ENCODE peak calls at places on chromosomes 4 and X, in ten cellular contexts. D is NCI-H1092 treated with DMSO at 0.1 percent for 48 hours; R is cardiac muscle cell; U is progenitor cell of endocrine pancreas; Z is fibroblast of pulmonary artery; K is AG20443; W is stimulated activated CD8-positive, alpha-beta memory T cell treated with anti-CD3 and anti-CD28 coated beads, Interleukin-15, amount 100 ng/mL, for 24 hours; G is posterior vena cava; S is T-cell; B is sciatic nerve. T is an unnamed sample.

GRCh38 chr4:55736605-55737183 is 82.9 kb upstream of the EXOC1L start:
- DNase-seq in U (no peak), R (peak), Z (peak), K (no peak), S (no peak), D (no peak), B (no peak), W (no peak), G (no peak), T (no peak)

GRCh38 chr4:38949416-38950051 is 81.9 kb downstream of the FAM114A1 start:
- DNase-seq in Z (peak), W (no peak), B (no peak), G (no peak), S (peak), U (no peak), K (no peak), D (no peak), R (no peak), T (no peak)

GRCh38 chr4:120636120-120636630 is 286.4 kb downstream of the PRDM5 start:
- DNase-seq in D (no peak), S (no peak), W (no peak), K (no peak), U (no peak), Z (no peak), G (no peak), R (no peak), B (no peak), T (no peak)

GRCh38 chr4:163654621-163655020 is 160.1 kb downstream of the TMA16 start:
- DNase-seq in U (no peak), W (no peak), D (no peak), B (no peak), R (no peak), S (no peak), Z (no peak), G (no peak), K (no peak), T (no peak)

GRCh38 chr4:85446462-85446861 is 28.5 kb upstream of the ARHGAP24 start:
- DNase-seq in D (no peak), U (no peak), K (no peak), Z (no peak), S (no peak), W (no peak), G (no peak), B (no peak), R (no peak), T (no peak)

GRCh38 chrX:71604141-71604540 is 14.2 kb downstream of the CXCR3 start:
- DNase-seq in D (no peak), U (no peak), G (peak), K (no peak), W (no peak), R (peak), Z (peak), S (no peak), B (no peak), T (no peak)

GRCh38 chrX:46704767-46705386 is 54.0 kb downstream of the SLC9A7 start:
- DNase-seq in D (no peak), S (no peak), K (peak), U (no peak), Z (peak), W (no peak), B (no peak), G (no peak), R (peak), T (no peak)

GRCh38 chr4:82201805-82202636 is 171.8 kb downstream of the HNRNPD start:
- DNase-seq in R (peak), G (no peak), B (no peak), K (no peak), W (no peak), Z (peak), S (peak), D (peak), U (peak), T (peak)

GRCh38 chrX:26558719-26559386 is 342.9 kb downstream of the MAGEB5 start:
- DNase-seq in S (no peak), G (peak), W (no peak), R (no peak), B (no peak), D (no peak), Z (no peak), K (no peak), U (no peak), T (no peak)

GRCh38 chr4:8913121-8913857 is 41.6 kb upstream of the HMX1 start:
- DNase-seq in S (no peak), R (no peak), K (peak), Z (no peak), G (peak), U (peak), B (peak), D (no peak), W (no peak), T (no peak)

GRCh38 chr4:13711233-13711775 is 83.8 kb upstream of the BOD1L1 start:
- DNase-seq in D (no peak), G (no peak), U (no peak), R (no peak), W (no peak), K (no peak), B (no peak), S (no peak), Z (no peak), T (no peak)

GRCh38 chr4:102492531-102493241 is 8.5 kb upstream of the NFKB1 start:
- DNase-seq in G (no peak), B (no peak), K (no peak), D (no peak), R (peak), Z (peak), S (no peak), W (no peak), U (no peak), T (no peak)

GRCh38 chr4:113327513-113327912 is 278.1 kb downstream of the ANK2 start:
- DNase-seq in W (no peak), B (no peak), U (no peak), S (no peak), D (no peak), R (peak), G (no peak), Z (peak), K (no peak), T (no peak)

GRCh38 chr4:178553201-178553600 is 1111.0 kb upstream of the AGA start:
- DNase-seq in R (no peak), W (no peak), G (no peak), D (no peak), S (no peak), K (no peak), Z (no peak), U (no peak), B (no peak), T (no peak)

GRCh38 chr4:10667651-10668341 is 16.8 kb downstream of the CLNK start:
- DNase-seq in W (no peak), S (no peak), D (peak), G (no peak), R (no peak), K (no peak), B (no peak), Z (no peak), U (no peak), T (no peak)

GRCh38 chrX:103453655-103454054 is 65.6 kb downstream of the RAB40A start:
- DNase-seq in W (no peak), S (no peak), D (no peak), U (no peak), R (peak), Z (peak), K (peak), B (no peak), G (no peak), T (no peak)

GRCh38 chr4:182604953-182605352 is 312.2 kb downstream of the DCTD start:
- DNase-seq in U (no peak), W (no peak), R (peak), G (no peak), D (no peak), S (no peak), Z (peak), K (no peak), B (no peak), T (no peak)

GRCh38 chr4:5802565-5802964 is 90.3 kb downstream of the CRMP1 start:
- DNase-seq in W (no peak), G (peak), Z (no peak), B (no peak), K (no peak), R (no peak), D (no peak), U (no peak), S (no peak), T (no peak)

GRCh38 chr4:20422398-20422797 is 170.7 kb downstream of the SLIT2 start:
- DNase-seq in S (no peak), K (peak), D (peak), R (peak), B (no peak), Z (peak), U (peak), G (no peak), W (no peak), T (peak)

GRCh38 chr4:98546910-98547544 is 111.4 kb downstream of the TSPAN5 start:
- DNase-seq in S (no peak), K (peak), B (peak), Z (peak), D (no peak), U (no peak), R (peak), G (no peak), W (no peak), T (no peak)

GRCh38 chr4:78298618-78299017 is 241.5 kb downstream of the FRAS1 start:
- DNase-seq in R (peak), Z (no peak), U (no peak), S (no peak), D (no peak), G (no peak), W (no peak), K (no peak), B (no peak), T (no peak)

GRCh38 chrX:16851421-16851820 is 18.7 kb downstream of the RBBP7 start:
- DNase-seq in D (no peak), W (no peak), B (no peak), R (no peak), G (no peak), Z (no peak), U (no peak), S (no peak), K (no peak), T (no peak)

GRCh38 chrX:136816970-136817369 is 36.2 kb upstream of the ARHGEF6 start:
- DNase-seq in W (no peak), G (no peak), R (peak), K (peak), S (no peak), B (no peak), Z (peak), U (no peak), D (no peak), T (no peak)

GRCh38 chr4:141041021-141041476 is 92.2 kb downstream of the RNF150 start:
- DNase-seq in G (no peak), B (no peak), U (no peak), Z (no peak), W (no peak), S (no peak), R (peak), K (no peak), D (no peak), T (no peak)

GRCh38 chr4:32631824-32632223 is 1911.7 kb downstream of the PCDH7 start:
- DNase-seq in D (no peak), G (no peak), K (no peak), B (no peak), Z (no peak), U (no peak), W (no peak), R (no peak), S (no peak), T (no peak)

GRCh38 chr4:112178731-112179130 is 33.5 kb downstream of the FAM241A start:
- DNase-seq in R (no peak), Z (no peak), S (no peak), U (no peak), K (no peak), B (no peak), D (no peak), W (no peak), G (no peak), T (no peak)

GRCh38 chr4:105838082-105838481 is 57.2 kb upstream of the NPNT start:
- DNase-seq in K (no peak), B (no peak), W (no peak), R (no peak), G (no peak), U (no peak), D (no peak), S (no peak), Z (no peak), T (no peak)

GRCh38 chr4:95637047-95637600 is 88.4 kb upstream of the UNC5C start:
- DNase-seq in B (no peak), S (no peak), D (no peak), G (no peak), Z (peak), W (no peak), U (no peak), R (peak), K (no peak), T (no peak)

GRCh38 chr4:136731025-136731424 is 801.3 kb downstream of the PCDH18 start:
- DNase-seq in D (no peak), G (no peak), S (no peak), W (no peak), K (no peak), R (no peak), U (no peak), B (no peak), Z (peak), T (no peak)

GRCh38 chrX:147913570-147913969 is 1.9 kb downstream of the FMR1 start:
- DNase-seq in Z (no peak), D (no peak), R (no peak), U (no peak), G (no peak), W (no peak), B (no peak), S (no peak), K (no peak), T (no peak)

GRCh38 chrX:40855411-40855810 is 120.1 kb upstream of the MED14 start:
- DNase-seq in D (peak), R (no peak), G (no peak), K (no peak), U (no peak), Z (peak), S (no peak), W (no peak), B (no peak), T (no peak)

GRCh38 chrX:7943600-7944245 is 16.5 kb upstream of the PNPLA4 start:
- DNase-seq in Z (no peak), S (no peak), W (no peak), B (no peak), G (no peak), U (no peak), K (no peak), R (no peak), D (peak), T (no peak)

GRCh38 chr4:82584921-82585320 is 23.1 kb upstream of the TMEM150C start:
- DNase-seq in K (no peak), B (no peak), R (no peak), D (no peak), Z (no peak), U (no peak), G (no peak), W (no peak), S (no peak), T (no peak)

GRCh38 chrX:69062493-69062892 is 102.8 kb downstream of the PJA1 start:
- DNase-seq in B (no peak), W (no peak), Z (no peak), D (no peak), G (peak), R (no peak), S (no peak), K (no peak), U (peak), T (no peak)

GRCh38 chr4:8175686-8176085 is 17.1 kb upstream of the ABLIM2 start:
- DNase-seq in D (no peak), R (no peak), B (no peak), K (no peak), S (no peak), G (no peak), U (no peak), W (no peak), Z (no peak), T (no peak)

GRCh38 chr4:16448240-16448639 is 222.0 kb upstream of the TAPT1 start:
- DNase-seq in D (no peak), Z (no peak), G (no peak), W (no peak), R (no peak), B (no peak), U (no peak), K (no peak), S (no peak), T (no peak)

GRCh38 chr4:13159041-13159620 is 325.0 kb downstream of the RAB28 start:
- DNase-seq in U (no peak), D (peak), G (no peak), W (no peak), K (no peak), Z (no peak), R (no peak), S (no peak), B (no peak), T (no peak)

GRCh38 chrX:102714994-102715393 is 2.7 kb downstream of the GPRASP2 start:
- DNase-seq in R (no peak), U (no peak), G (no peak), W (no peak), S (no peak), B (no peak), Z (no peak), D (no peak), K (peak), T (no peak)